ENCODE peak calls at places on chromosomes 3 and 15, in six cellular contexts. One of them, this sample, is unnamed.
A peak's percentile ranks its signal among the peaks of the same experiment; 100 is the strongest.

GRCh38 chr15:80557441-80558234 is 137.5 kb upstream of the ABHD17C start:
- DNase-seq in progenitor cell of endocrine pancreas: no peak
- DNase-seq in nephron progenitor cell: no peak
- DNase-seq in esophagus muscularis mucosa: peak; percentile 60
- DNase-seq in cardiac fibroblast: no peak
- DNase-seq in K562: no peak
- DNase-seq in this sample: no peak

GRCh38 chr3:184399410-184399809 is 19.6 kb downstream of the CHRD start:
- DNase-seq in cardiac fibroblast: peak; percentile 93
- DNase-seq in esophagus muscularis mucosa: no peak
- DNase-seq in nephron progenitor cell: no peak
- DNase-seq in K562: no peak
- DNase-seq in progenitor cell of endocrine pancreas: no peak
- DNase-seq in this sample: no peak

GRCh38 chr15:78461171-78461881 is 23.3 kb downstream of the IREB2 start:
- DNase-seq in K562: no peak
- DNase-seq in cardiac fibroblast: peak; percentile 31
- DNase-seq in progenitor cell of endocrine pancreas: no peak
- DNase-seq in esophagus muscularis mucosa: no peak
- DNase-seq in nephron progenitor cell: no peak
- DNase-seq in this sample: no peak

GRCh38 chr3:141368062-141368924 is at the start of gene ZBTB38:
- DNase-seq in K562: peak; percentile 91
- DNase-seq in progenitor cell of endocrine pancreas: peak; percentile 54
- DNase-seq in nephron progenitor cell: peak; percentile 75
- DNase-seq in esophagus muscularis mucosa: peak; percentile 93
- DNase-seq in cardiac fibroblast: peak; percentile 99
- DNase-seq in this sample: peak; percentile 30

GRCh38 chr3:124107074-124107473 is 115.2 kb upstream of the ROPN1 start:
- DNase-seq in K562: no peak
- DNase-seq in progenitor cell of endocrine pancreas: no peak
- DNase-seq in cardiac fibroblast: no peak
- DNase-seq in esophagus muscularis mucosa: no peak
- DNase-seq in nephron progenitor cell: no peak
- DNase-seq in this sample: no peak

GRCh38 chr3:120559228-120560061 is 36.7 kb upstream of the NDUFB4 start:
- DNase-seq in nephron progenitor cell: peak; percentile 41
- DNase-seq in K562: no peak
- DNase-seq in progenitor cell of endocrine pancreas: no peak
- DNase-seq in esophagus muscularis mucosa: no peak
- DNase-seq in cardiac fibroblast: peak; percentile 82
- DNase-seq in this sample: peak; percentile 74

GRCh38 chr3:117443014-117443413 is 733.4 kb downstream of the TUSC7 start:
- DNase-seq in cardiac fibroblast: peak; percentile 18
- DNase-seq in nephron progenitor cell: no peak
- DNase-seq in esophagus muscularis mucosa: no peak
- DNase-seq in progenitor cell of endocrine pancreas: no peak
- DNase-seq in K562: no peak
- DNase-seq in this sample: no peak

GRCh38 chr15:87752250-87752951 is 504.1 kb downstream of the NTRK3 start:
- DNase-seq in cardiac fibroblast: peak; percentile 95
- DNase-seq in K562: no peak
- DNase-seq in nephron progenitor cell: no peak
- DNase-seq in progenitor cell of endocrine pancreas: no peak
- DNase-seq in esophagus muscularis mucosa: no peak
- DNase-seq in this sample: no peak

GRCh38 chr3:190076601-190077444 is 43.9 kb downstream of the P3H2 start:
- DNase-seq in esophagus muscularis mucosa: no peak
- DNase-seq in progenitor cell of endocrine pancreas: no peak
- DNase-seq in nephron progenitor cell: peak; percentile 44
- DNase-seq in K562: no peak
- DNase-seq in cardiac fibroblast: peak; percentile 99
- DNase-seq in this sample: no peak

GRCh38 chr15:85865070-85865684 is 70.5 kb upstream of the KLHL25 start:
- DNase-seq in nephron progenitor cell: peak; percentile 72
- DNase-seq in K562: peak; percentile 39
- DNase-seq in esophagus muscularis mucosa: no peak
- DNase-seq in progenitor cell of endocrine pancreas: peak; percentile 30
- DNase-seq in cardiac fibroblast: peak; percentile 60
- DNase-seq in this sample: peak; percentile 69

GRCh38 chr3:58623478-58623877 is 43.1 kb downstream of the FAM3D start:
- DNase-seq in K562: no peak
- DNase-seq in nephron progenitor cell: no peak
- DNase-seq in esophagus muscularis mucosa: no peak
- DNase-seq in cardiac fibroblast: no peak
- DNase-seq in progenitor cell of endocrine pancreas: no peak
- DNase-seq in this sample: no peak

GRCh38 chr3:132417695-132418520 is 606 bp downstream of the DNAJC13 start:
- DNase-seq in nephron progenitor cell: no peak
- DNase-seq in progenitor cell of endocrine pancreas: no peak
- DNase-seq in esophagus muscularis mucosa: no peak
- DNase-seq in K562: peak; percentile 43
- DNase-seq in cardiac fibroblast: peak; percentile 81
- DNase-seq in this sample: no peak

GRCh38 chr15:89167267-89168176 is 53.9 kb downstream of the RLBP1 start:
- DNase-seq in nephron progenitor cell: no peak
- DNase-seq in esophagus muscularis mucosa: no peak
- DNase-seq in cardiac fibroblast: peak; percentile 73
- DNase-seq in K562: peak; percentile 48
- DNase-seq in progenitor cell of endocrine pancreas: no peak
- DNase-seq in this sample: no peak

GRCh38 chr3:163261056-163261455 is 1764.4 kb downstream of the OTOL1 start:
- DNase-seq in nephron progenitor cell: no peak
- DNase-seq in K562: no peak
- DNase-seq in cardiac fibroblast: peak; percentile 40
- DNase-seq in progenitor cell of endocrine pancreas: no peak
- DNase-seq in esophagus muscularis mucosa: no peak
- DNase-seq in this sample: no peak

GRCh38 chr15:25825215-25825614 is 37.9 kb downstream of the ATP10A start:
- DNase-seq in nephron progenitor cell: no peak
- DNase-seq in progenitor cell of endocrine pancreas: no peak
- DNase-seq in K562: no peak
- DNase-seq in esophagus muscularis mucosa: no peak
- DNase-seq in cardiac fibroblast: no peak
- DNase-seq in this sample: no peak

GRCh38 chr3:44892689-44893088 is 18.3 kb downstream of the TGM4 start:
- DNase-seq in progenitor cell of endocrine pancreas: no peak
- DNase-seq in cardiac fibroblast: peak; percentile 81
- DNase-seq in K562: no peak
- DNase-seq in nephron progenitor cell: no peak
- DNase-seq in esophagus muscularis mucosa: no peak
- DNase-seq in this sample: no peak

GRCh38 chr15:56342653-56343052 is 22.6 kb upstream of the TEX9 start:
- DNase-seq in progenitor cell of endocrine pancreas: no peak
- DNase-seq in nephron progenitor cell: no peak
- DNase-seq in K562: no peak
- DNase-seq in cardiac fibroblast: peak; percentile 92
- DNase-seq in esophagus muscularis mucosa: no peak
- DNase-seq in this sample: no peak

GRCh38 chr3:23115171-23115877 is 87.8 kb upstream of the UBE2E2 start:
- DNase-seq in cardiac fibroblast: no peak
- DNase-seq in esophagus muscularis mucosa: no peak
- DNase-seq in progenitor cell of endocrine pancreas: no peak
- DNase-seq in K562: no peak
- DNase-seq in nephron progenitor cell: no peak
- DNase-seq in this sample: no peak

GRCh38 chr3:77377717-77378116 is 337.8 kb downstream of the ROBO2 start:
- DNase-seq in esophagus muscularis mucosa: no peak
- DNase-seq in progenitor cell of endocrine pancreas: no peak
- DNase-seq in cardiac fibroblast: no peak
- DNase-seq in K562: no peak
- DNase-seq in nephron progenitor cell: no peak
- DNase-seq in this sample: no peak

GRCh38 chr3:117661636-117662095 is 952.1 kb downstream of the TUSC7 start:
- DNase-seq in cardiac fibroblast: peak; percentile 61
- DNase-seq in nephron progenitor cell: no peak
- DNase-seq in progenitor cell of endocrine pancreas: no peak
- DNase-seq in esophagus muscularis mucosa: no peak
- DNase-seq in K562: no peak
- DNase-seq in this sample: no peak

GRCh38 chr15:90305932-90306331 is 40.5 kb downstream of the NGRN start:
- DNase-seq in esophagus muscularis mucosa: no peak
- DNase-seq in K562: no peak
- DNase-seq in nephron progenitor cell: no peak
- DNase-seq in progenitor cell of endocrine pancreas: no peak
- DNase-seq in cardiac fibroblast: no peak
- DNase-seq in this sample: no peak

GRCh38 chr3:162014284-162014683 is 517.7 kb downstream of the OTOL1 start:
- DNase-seq in cardiac fibroblast: no peak
- DNase-seq in esophagus muscularis mucosa: no peak
- DNase-seq in nephron progenitor cell: no peak
- DNase-seq in K562: no peak
- DNase-seq in progenitor cell of endocrine pancreas: no peak
- DNase-seq in this sample: no peak

GRCh38 chr15:88830016-88830415 is 26.8 kb downstream of the ACAN start:
- DNase-seq in esophagus muscularis mucosa: no peak
- DNase-seq in nephron progenitor cell: no peak
- DNase-seq in progenitor cell of endocrine pancreas: no peak
- DNase-seq in K562: no peak
- DNase-seq in cardiac fibroblast: no peak
- DNase-seq in this sample: no peak

GRCh38 chr15:78996876-78997275 is 52.0 kb upstream of the CTSH start:
- DNase-seq in cardiac fibroblast: no peak
- DNase-seq in progenitor cell of endocrine pancreas: no peak
- DNase-seq in esophagus muscularis mucosa: no peak
- DNase-seq in K562: no peak
- DNase-seq in nephron progenitor cell: no peak
- DNase-seq in this sample: no peak

DNA sequence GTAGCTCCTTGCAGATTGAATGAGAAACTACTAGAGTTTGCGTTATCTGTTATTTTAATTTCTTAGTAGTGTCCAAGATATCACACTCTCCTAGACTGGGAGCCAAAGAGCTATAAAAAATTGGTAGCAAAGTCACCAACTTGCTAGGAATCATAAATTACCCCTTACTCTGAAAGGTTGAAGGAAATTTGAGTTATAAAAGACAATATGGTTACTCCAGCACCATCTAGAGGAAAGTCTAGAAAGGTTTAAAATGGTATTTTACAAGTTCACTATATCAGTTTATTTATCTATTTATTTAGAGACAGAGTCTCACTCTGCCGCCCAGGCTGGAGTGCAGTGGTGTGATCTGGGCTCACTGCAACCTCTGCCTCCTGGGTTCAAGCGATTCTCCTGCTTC is 121.6 kb downstream of the RBPMS2 start:
- DNase-seq in cardiac fibroblast: peak; percentile 46
- DNase-seq in K562: no peak
- DNase-seq in progenitor cell of endocrine pancreas: no peak
- DNase-seq in esophagus muscularis mucosa: no peak
- DNase-seq in nephron progenitor cell: no peak
- DNase-seq in this sample: no peak
- TF ChIP-seq CTCF in cardiac fibroblast: peak; percentile 27
- TF ChIP-seq CTCF in K562: peak; percentile 51
- TF ChIP-seq CTCF in progenitor cell of endocrine pancreas: peak; percentile 39
- TF ChIP-seq CTCF in esophagus muscularis mucosa: peak; percentile 43
- TF ChIP-seq CTCF in nephron progenitor cell: no peak
- TF ChIP-seq CTCF in this sample: no peak

DNA sequence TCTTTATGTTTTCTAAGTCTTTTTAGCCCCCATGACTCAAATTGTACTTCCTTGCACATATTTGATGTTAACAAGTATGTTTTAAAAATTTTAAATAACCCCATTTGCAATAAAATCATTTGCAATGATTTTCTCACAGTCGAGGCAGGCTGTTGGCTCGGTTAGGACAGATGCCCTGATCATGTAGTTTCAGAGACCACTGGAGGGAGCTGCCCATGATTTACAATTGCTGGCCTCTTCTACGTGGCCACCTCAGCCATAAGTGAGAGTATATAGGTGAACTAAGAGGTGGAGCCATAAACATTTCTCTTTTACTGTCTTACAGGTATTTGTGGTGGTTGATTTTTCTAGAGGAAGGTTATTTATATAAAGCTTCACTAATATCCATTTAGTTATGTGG is 1.7 kb downstream of the DTWD1 start:
- DNase-seq in K562: no peak
- DNase-seq in nephron progenitor cell: no peak
- DNase-seq in cardiac fibroblast: peak; percentile 10
- DNase-seq in progenitor cell of endocrine pancreas: no peak
- DNase-seq in esophagus muscularis mucosa: no peak
- DNase-seq in this sample: no peak
- TF ChIP-seq CTCF in K562: peak; percentile 16
- TF ChIP-seq CTCF in nephron progenitor cell: no peak
- TF ChIP-seq CTCF in cardiac fibroblast: no peak
- TF ChIP-seq CTCF in progenitor cell of endocrine pancreas: no peak
- TF ChIP-seq CTCF in esophagus muscularis mucosa: peak; percentile 3
- TF ChIP-seq CTCF in this sample: no peak

GRCh38 chr3:170222647-170223541 is 670 bp downstream of the PRKCI start:
- DNase-seq in progenitor cell of endocrine pancreas: no peak
- DNase-seq in esophagus muscularis mucosa: no peak
- DNase-seq in K562: peak; percentile 77
- DNase-seq in cardiac fibroblast: peak; percentile 42
- DNase-seq in nephron progenitor cell: no peak
- DNase-seq in this sample: peak; percentile 60
- TF ChIP-seq CTCF in progenitor cell of endocrine pancreas: peak; percentile 20
- TF ChIP-seq CTCF in esophagus muscularis mucosa: peak; percentile 32
- TF ChIP-seq CTCF in K562: no peak
- TF ChIP-seq CTCF in cardiac fibroblast: no peak
- TF ChIP-seq CTCF in nephron progenitor cell: no peak
- TF ChIP-seq CTCF in this sample: peak; percentile 1

DNA sequence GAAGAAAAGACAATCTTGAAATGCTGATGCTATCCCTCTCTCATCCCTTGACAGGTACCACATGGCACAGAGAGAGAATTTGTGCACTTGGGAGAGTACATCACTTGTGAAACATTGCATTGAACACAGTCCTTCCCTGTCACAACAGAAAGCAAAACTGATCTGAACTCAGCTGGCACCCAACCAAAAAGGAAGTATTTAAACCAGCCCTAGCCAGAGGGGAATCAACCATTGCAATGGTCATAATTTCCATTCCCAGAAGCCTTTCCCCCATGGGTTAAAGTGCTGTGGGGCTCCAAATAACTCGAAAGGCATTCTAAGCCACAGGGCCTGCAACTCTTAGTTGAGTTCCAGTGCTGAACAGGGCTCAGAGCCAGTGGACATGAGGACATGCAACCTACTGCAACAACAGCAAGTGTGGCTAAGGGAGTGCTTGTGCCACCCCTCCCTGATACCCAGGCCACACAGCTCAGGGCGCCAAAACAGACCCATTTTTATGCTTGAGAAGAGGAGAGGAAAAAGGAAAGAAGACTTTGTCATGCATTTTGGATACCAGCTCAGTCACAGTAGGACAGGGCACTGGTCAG is 530.8 kb upstream of the BCHE start:
- DNase-seq in K562: no peak
- DNase-seq in progenitor cell of endocrine pancreas: no peak
- DNase-seq in esophagus muscularis mucosa: no peak
- DNase-seq in cardiac fibroblast: no peak
- DNase-seq in nephron progenitor cell: no peak
- DNase-seq in this sample: no peak
- TF ChIP-seq CTCF in K562: no peak
- TF ChIP-seq CTCF in progenitor cell of endocrine pancreas: no peak
- TF ChIP-seq CTCF in esophagus muscularis mucosa: no peak
- TF ChIP-seq CTCF in cardiac fibroblast: no peak
- TF ChIP-seq CTCF in nephron progenitor cell: no peak
- TF ChIP-seq CTCF in this sample: no peak